ENCODE peak calls at places on chromosomes 13 and 19, in five cellular contexts. V is GM23248; T is CD8-positive, alpha-beta T cell; N is spleen; P is cardiac muscle cell. C is an unnamed sample.
A peak's percentile ranks its signal among the peaks of the same experiment; 100 is the strongest.

GRCh38 chr13:74103196-74103595 is 31.0 kb downstream of the KLF12 start:
- DNase-seq in V (no peak), T (no peak), P (no peak), N (no peak), C (no peak)

GRCh38 chr13:74662895-74663294 is 528.7 kb upstream of the KLF12 start:
- DNase-seq in T (no peak), P (no peak), N (no peak), V (no peak), C (no peak)

GRCh38 chr13:44434441-44435141 is 61.0 kb downstream of the SERP2 start:
- DNase-seq in T (no peak), N (peak; percentile 83), V (no peak), P (no peak), C (no peak)

GRCh38 chr13:45243072-45243471 is 42.2 kb upstream of the KCTD4 start:
- DNase-seq in N (no peak), V (no peak), T (no peak), P (no peak), C (no peak)

GRCh38 chr19:46963093-46963734 is 56.4 kb upstream of the NPAS1 start:
- DNase-seq in N (no peak), P (no peak), V (peak; percentile 96), T (no peak), C (no peak)

GRCh38 chr19:46818812-46819211 is 30.4 kb upstream of the SLC1A5 start:
- DNase-seq in V (peak; percentile 17), N (no peak), T (no peak), P (no peak), C (no peak)

GRCh38 chr19:41356984-41357739 is 3.4 kb upstream of the TGFB1 start:
- DNase-seq in V (no peak), T (no peak), N (no peak), P (no peak), C (no peak)

GRCh38 chr19:18735324-18735723 is 51.8 kb downstream of the CRTC1 start:
- DNase-seq in N (no peak), V (no peak), P (no peak), T (no peak), C (no peak)

GRCh38 chr13:73142091-73142490 is 83.3 kb downstream of the KLF5 start:
- DNase-seq in P (peak; percentile 10), T (no peak), V (no peak), N (no peak), C (no peak)

GRCh38 chr19:30078381-30078910 is 136.4 kb downstream of the URI1 start:
- DNase-seq in T (no peak), V (no peak), P (no peak), N (peak; percentile 31), C (peak; percentile 31)

GRCh38 chr13:82467626-82468025 is 1414.6 kb downstream of the SLITRK1 start:
- DNase-seq in V (no peak), P (no peak), N (no peak), T (no peak), C (no peak)

GRCh38 chr13:20566424-20566916 is 487 bp upstream of the IFT88 start:
- DNase-seq in V (peak; percentile 93), T (no peak), N (peak; percentile 77), P (no peak), C (no peak)

GRCh38 chr19:2334986-2335846 is 6.7 kb downstream of the SPPL2B start:
- DNase-seq in P (no peak), N (no peak), T (no peak), V (peak; percentile 66), C (no peak)
- H3K36me3 ChIP-seq in P (peaks cover 3% of the 10 kb centered on the region), N (no peaks in the 10 kb centered on the region), T (no peaks in the 10 kb centered on the region), V (no peaks in the 10 kb centered on the region), C (peaks cover 25% of the 10 kb centered on the region)

GRCh38 chr13:102651392-102651791 is 43.5 kb downstream of the METTL21C start:
- DNase-seq in N (no peak), P (no peak), T (no peak), V (peak; percentile 54), C (no peak)

GRCh38 chr13:102648046-102648445 is 46.8 kb downstream of the METTL21C start:
- DNase-seq in P (no peak), T (no peak), N (no peak), V (no peak), C (no peak)

GRCh38 chr13:102654786-102655185 is 40.1 kb downstream of the METTL21C start:
- DNase-seq in T (no peak), P (no peak), V (no peak), N (no peak), C (no peak)

GRCh38 chr13:102650444-102650843 is 44.4 kb downstream of the METTL21C start:
- DNase-seq in V (no peak), T (no peak), P (no peak), N (no peak), C (no peak)

GRCh38 chr13:102651892-102652291 is 43.0 kb downstream of the METTL21C start:
- DNase-seq in N (no peak), T (no peak), P (no peak), V (no peak), C (peak; percentile 83)
- H3K36me3 ChIP-seq in N (no peaks in the 10 kb centered on the region), T (peaks cover 19% of the 10 kb centered on the region), P (peaks cover 49% of the 10 kb centered on the region), V (peaks cover 31% of the 10 kb centered on the region), C (peaks cover 13% of the 10 kb centered on the region)

GRCh38 chr13:98454389-98454881 is 122.5 kb downstream of the STK24 start:
- DNase-seq in V (peak; percentile 90), T (no peak), P (peak; percentile 20), N (no peak), C (peak; percentile 84)
- H3K36me3 ChIP-seq in V (peaks cover 17% of the 10 kb centered on the region), T (peaks cover 32% of the 10 kb centered on the region), P (peaks cover 21% of the 10 kb centered on the region), N (no peaks in the 10 kb centered on the region), C (peaks cover 41% of the 10 kb centered on the region)

GRCh38 chr13:111337741-111338140 is 17.3 kb downstream of the TEX29 start:
- DNase-seq in P (no peak), V (no peak), N (no peak), T (no peak), C (no peak)
- H3K36me3 ChIP-seq in P (no peaks in the 10 kb centered on the region), V (no peaks in the 10 kb centered on the region), N (no peaks in the 10 kb centered on the region), T (no peaks in the 10 kb centered on the region), C (peaks cover 12% of the 10 kb centered on the region)

GRCh38 chr19:4361152-4362037 is 18.0 kb downstream of the MPND start:
- DNase-seq in N (peak; percentile 75), T (no peak), P (no peak), V (no peak), C (peak; percentile 67)
- H3K36me3 ChIP-seq in N (peaks cover 4% of the 10 kb centered on the region), T (peaks cover 7% of the 10 kb centered on the region), P (peaks cover 27% of the 10 kb centered on the region), V (peaks cover 24% of the 10 kb centered on the region), C (peaks cover 64% of the 10 kb centered on the region)

DNA sequence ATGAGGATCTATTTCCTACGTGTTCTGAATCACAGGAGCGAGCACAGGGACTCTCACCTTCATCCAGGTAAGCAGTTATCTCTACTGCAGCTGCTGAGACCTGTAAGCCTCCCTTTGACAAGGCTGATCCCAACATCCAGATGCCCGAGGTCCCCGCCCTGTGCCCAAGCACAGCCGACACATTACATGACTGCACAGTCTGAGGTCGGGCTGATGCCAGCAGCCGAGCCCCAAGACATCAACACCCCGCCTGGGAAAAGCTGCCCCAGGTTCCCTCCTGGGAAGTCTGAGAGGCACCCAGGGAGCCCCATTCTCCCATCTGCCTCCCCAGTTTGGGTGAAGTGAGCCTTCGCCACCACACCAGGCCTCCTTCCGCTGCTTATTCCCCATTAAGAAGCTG is 95.9 kb downstream of the COL4A1 start:
- DNase-seq in V (no peak), T (no peak), N (no peak), P (no peak), C (no peak)
- H3K36me3 ChIP-seq in V (peaks cover 15% of the 10 kb centered on the region), T (no peaks in the 10 kb centered on the region), N (no peaks in the 10 kb centered on the region), P (peaks cover 13% of the 10 kb centered on the region), C (peaks cover 79% of the 10 kb centered on the region)

DNA sequence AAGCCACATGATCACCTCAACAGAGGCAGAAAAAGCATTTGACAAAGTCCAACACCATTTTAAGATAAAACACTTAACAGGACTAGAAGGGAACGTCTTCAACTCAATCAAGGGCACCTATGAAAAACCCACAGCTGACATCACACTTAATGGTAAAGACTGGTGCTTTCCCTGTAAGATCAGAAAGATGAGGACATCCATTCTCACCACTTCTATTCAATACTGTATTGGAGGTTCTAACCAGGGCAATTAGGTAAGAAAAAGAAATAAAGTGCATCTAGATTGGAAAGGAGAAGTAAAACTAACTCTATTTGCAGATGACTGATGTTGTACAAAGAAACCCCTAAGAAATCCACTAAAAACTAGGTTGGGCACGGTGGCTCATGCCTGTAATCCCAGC is 11.2 kb upstream of the AKAP8 start:
- DNase-seq in P (no peak), T (no peak), V (no peak), N (no peak), C (no peak)
- H3K36me3 ChIP-seq in P (peaks cover 37% of the 10 kb centered on the region), T (peaks cover 26% of the 10 kb centered on the region), V (peaks cover 3% of the 10 kb centered on the region), N (no peaks in the 10 kb centered on the region), C (peaks cover 40% of the 10 kb centered on the region)

DNA sequence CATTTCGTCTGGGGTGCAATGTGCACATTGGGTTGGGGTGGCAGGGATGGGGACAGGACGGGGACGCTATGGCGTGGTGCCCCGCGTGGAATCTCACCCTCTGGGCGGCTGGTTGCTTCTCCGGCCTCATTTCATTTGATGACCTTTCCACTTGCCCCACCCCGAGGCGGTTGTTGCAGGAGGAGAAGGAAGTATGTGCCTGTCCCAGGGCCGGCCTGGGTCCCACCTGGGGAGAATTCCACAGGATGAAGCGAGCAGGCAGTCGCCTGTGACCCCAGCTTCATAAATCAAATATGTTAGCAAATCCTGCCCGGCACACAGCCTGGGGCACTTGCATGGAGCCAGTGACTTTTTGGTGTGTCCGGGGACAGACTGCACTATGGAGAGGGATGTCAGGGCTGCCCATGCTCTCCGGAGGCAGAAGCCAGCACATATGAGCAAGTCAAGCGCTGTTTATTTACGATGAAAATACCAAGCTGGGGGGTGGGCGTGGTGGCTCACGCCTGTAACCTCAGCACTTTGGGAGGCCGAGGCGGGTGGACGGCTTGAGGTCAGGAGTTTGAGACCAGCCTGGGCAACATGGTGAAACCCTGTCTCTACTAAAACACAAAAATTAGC is 19.7 kb upstream of the ZBTB7A start:
- DNase-seq in V (no peak), T (no peak), P (no peak), N (peak; percentile 68), C (no peak)
- H3K36me3 ChIP-seq in V (no peaks in the 10 kb centered on the region), T (no peaks in the 10 kb centered on the region), P (no peaks in the 10 kb centered on the region), N (no peaks in the 10 kb centered on the region), C (no peaks in the 10 kb centered on the region)

GRCh38 chr19:5079410-5079774 is 110.5 kb downstream of the KDM4B start:
- DNase-seq in V (no peak), P (no peak), N (no peak), T (no peak), C (no peak)
- H3K36me3 ChIP-seq in V (peaks cover 8% of the 10 kb centered on the region), P (peaks cover 26% of the 10 kb centered on the region), N (no peaks in the 10 kb centered on the region), T (peaks cover 6% of the 10 kb centered on the region), C (peaks cover 65% of the 10 kb centered on the region)

GRCh38 chr19:19849056-19849455 is 16.6 kb upstream of the ZNF253 start:
- DNase-seq in T (no peak), V (no peak), P (no peak), N (no peak), C (no peak)

GRCh38 chr19:19847781-19848180 is 17.9 kb upstream of the ZNF253 start:
- DNase-seq in N (no peak), V (no peak), T (no peak), P (no peak), C (no peak)
- H3K36me3 ChIP-seq in N (no peaks in the 10 kb centered on the region), V (no peaks in the 10 kb centered on the region), T (no peaks in the 10 kb centered on the region), P (no peaks in the 10 kb centered on the region), C (no peaks in the 10 kb centered on the region)